ENCODE peak calls at places on chromosomes 4 and X, in seven cellular contexts. H is fibroblast of lung, Q is thoracic aorta, S is WERI-Rb-1, O is cardiac muscle cell, D is lung, V is GM23248. Z is an unnamed sample.

GRCh38 chr4:56004235-56004634 is 55.5 kb downstream of the CEP135 start:
- DNase-seq in O (no peak), Q (no peak), V (no peak), H (no peak), D (no peak), S (no peak), Z (no peak)

GRCh38 chr4:80115368-80116181 is 42.5 kb upstream of the ANTXR2 start:
- DNase-seq in Q (no peak), V (peak; percentile 40), D (no peak), O (no peak), H (peak; percentile 60), S (no peak), Z (no peak)

GRCh38 chr4:89863533-89863932 is 26.6 kb upstream of the SNCA start:
- DNase-seq in H (no peak), Q (no peak), V (no peak), O (no peak), D (no peak), S (no peak), Z (no peak)

GRCh38 chr4:15354790-15355418 is 72.9 kb upstream of the C1QTNF7 start:
- DNase-seq in Q (no peak), S (no peak), D (no peak), O (no peak), V (no peak), H (no peak), Z (no peak)

GRCh38 chrX:123481908-123482873 is 250.7 kb downstream of the THOC2 start:
- DNase-seq in V (peak; percentile 76), H (peak; percentile 73), S (no peak), O (peak; percentile 35), D (no peak), Q (no peak), Z (no peak)

GRCh38 chrX:48003367-48003757 is 427 bp downstream of the ZNF182 start:
- DNase-seq in V (no peak), H (no peak), Q (no peak), S (no peak), D (no peak), O (no peak), Z (no peak)

GRCh38 chr4:65670331-65671031 is at the start of gene EPHA5:
- DNase-seq in S (peak; percentile 92), O (peak; percentile 90), V (peak; percentile 68), D (peak; percentile 30), H (peak; percentile 98), Q (no peak), Z (peak; percentile 94)

GRCh38 chr4:1449833-1450741 is 43.8 kb upstream of the NKX1-1 start:
- DNase-seq in D (no peak), O (no peak), S (no peak), H (no peak), V (no peak), Q (no peak), Z (no peak)

GRCh38 chr4:6200011-6200921 is at the start of gene JAKMIP1:
- DNase-seq in S (peak; percentile 95), V (peak; percentile 43), D (peak; percentile 80), Q (no peak), H (peak; percentile 65), O (peak; percentile 71), Z (peak; percentile 63)

GRCh38 chr4:124641715-124642380 is 70.7 kb downstream of the ANKRD50 start:
- DNase-seq in H (peak; percentile 91), V (peak; percentile 86), Q (no peak), D (no peak), O (peak; percentile 69), S (no peak), Z (peak; percentile 72)

GRCh38 chr4:41442818-41443217 is 95.1 kb upstream of the LIMCH1 start:
- DNase-seq in D (no peak), O (no peak), V (no peak), H (no peak), S (no peak), Q (no peak), Z (no peak)

GRCh38 chrX:24347871-24348270 is 12.6 kb upstream of the SUPT20HL1 start:
- DNase-seq in V (no peak), Q (no peak), H (no peak), D (no peak), S (peak; percentile 55), O (peak; percentile 48), Z (no peak)

GRCh38 chrX:54357414-54358377 is at the start of gene WNK3:
- DNase-seq in D (peak; percentile 51), H (peak; percentile 78), O (peak; percentile 91), V (peak; percentile 66), S (peak; percentile 88), Q (peak; percentile 38), Z (peak; percentile 36)

GRCh38 chr4:181860157-181860556 is 383.0 kb upstream of the TENM3 start:
- DNase-seq in S (no peak), O (peak; percentile 74), D (no peak), H (peak; percentile 90), V (peak; percentile 9), Q (no peak), Z (no peak)

GRCh38 chr4:163755013-163755412 is 260.5 kb downstream of the TMA16 start:
- DNase-seq in V (peak; percentile 13), D (no peak), Q (no peak), H (peak; percentile 23), O (no peak), S (peak; percentile 27), Z (no peak)

DNA sequence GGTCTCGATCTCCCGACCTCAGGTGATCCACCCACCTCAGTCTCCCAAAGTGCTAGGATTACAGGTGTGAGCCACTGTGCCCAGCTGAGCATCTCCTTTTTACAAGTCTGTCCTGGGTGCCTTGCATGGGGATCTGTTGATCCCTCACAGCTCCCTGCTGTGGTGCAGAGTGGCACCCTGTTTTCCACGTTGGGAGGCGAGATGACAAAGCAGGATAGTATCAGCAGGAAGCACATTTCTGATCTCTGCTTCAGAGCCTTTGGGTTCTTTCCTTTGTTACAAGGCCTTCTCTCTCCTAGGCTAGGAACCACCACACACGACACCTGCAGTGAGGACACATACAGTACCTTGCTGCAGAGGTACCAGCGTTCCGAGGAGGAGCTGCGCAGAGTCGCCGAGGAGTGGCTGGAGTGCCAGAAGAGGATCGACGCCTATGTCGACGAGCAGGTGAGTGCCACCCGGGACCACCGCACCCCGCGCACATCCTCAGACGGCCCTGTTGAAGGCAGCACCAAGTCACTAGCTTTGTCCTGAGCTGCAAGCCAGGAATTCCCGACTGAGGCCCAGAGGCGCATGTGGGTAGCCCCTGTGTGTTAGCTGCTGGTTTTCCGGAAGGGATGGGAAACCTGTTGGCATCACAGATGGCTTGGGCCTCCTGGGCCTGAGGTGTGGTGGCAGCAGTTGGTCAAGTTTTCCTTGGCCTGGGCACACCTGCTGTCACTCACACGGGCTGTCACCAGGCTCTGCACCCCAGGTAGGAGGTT is 109.6 kb downstream of the TNIP2 start:
- DNase-seq in H (no peak), D (no peak), V (no peak), Q (no peak), O (no peak), S (peak; percentile 0), Z (no peak)
- H3K4me3 ChIP-seq in H (no peak overlapping the region), D (no peak overlapping the region), V (no peak overlapping the region), Q (no peak overlapping the region), O (no peak overlapping the region), S (no peak overlapping the region), Z (no peak overlapping the region)

GRCh38 chrX:68652327-68652930 is 5.0 kb downstream of the STARD8 start:
- DNase-seq in S (no peak), D (no peak), H (peak; percentile 23), V (peak; percentile 16), Q (no peak), O (no peak), Z (peak; percentile 23)
- H3K9me3 ChIP-seq in S (no peaks in the 10 kb centered on the region), D (no peaks in the 10 kb centered on the region), H (no peaks in the 10 kb centered on the region), V (no peaks in the 10 kb centered on the region), Q (no peaks in the 10 kb centered on the region), O (no peaks in the 10 kb centered on the region), Z (no peaks in the 10 kb centered on the region)

GRCh38 chr4:77358315-77358928 is 201.4 kb downstream of the CCNG2 start:
- DNase-seq in O (peak; percentile 52), Q (no peak), V (peak; percentile 71), D (no peak), H (peak; percentile 8), S (no peak), Z (no peak)
- H3K27me3 ChIP-seq in O (peaks cover 28% of the 10 kb centered on the region), Q (no peaks in the 10 kb centered on the region), V (peaks cover 27% of the 10 kb centered on the region), D (no peaks in the 10 kb centered on the region), H (no peaks in the 10 kb centered on the region), S (no peaks in the 10 kb centered on the region), Z (no peaks in the 10 kb centered on the region)

GRCh38 chrX:9291666-9292065 is 173.2 kb upstream of the TBL1X start:
- DNase-seq in S (no peak), Q (no peak), D (no peak), O (no peak), V (no peak), H (no peak), Z (no peak)
- H3K4me3 ChIP-seq in S (no peak overlapping the region), Q (peak overlapping the region; percentile 33), D (no peak overlapping the region), O (no peak overlapping the region), V (no peak overlapping the region), H (no peak overlapping the region), Z (no peak overlapping the region)

DNA sequence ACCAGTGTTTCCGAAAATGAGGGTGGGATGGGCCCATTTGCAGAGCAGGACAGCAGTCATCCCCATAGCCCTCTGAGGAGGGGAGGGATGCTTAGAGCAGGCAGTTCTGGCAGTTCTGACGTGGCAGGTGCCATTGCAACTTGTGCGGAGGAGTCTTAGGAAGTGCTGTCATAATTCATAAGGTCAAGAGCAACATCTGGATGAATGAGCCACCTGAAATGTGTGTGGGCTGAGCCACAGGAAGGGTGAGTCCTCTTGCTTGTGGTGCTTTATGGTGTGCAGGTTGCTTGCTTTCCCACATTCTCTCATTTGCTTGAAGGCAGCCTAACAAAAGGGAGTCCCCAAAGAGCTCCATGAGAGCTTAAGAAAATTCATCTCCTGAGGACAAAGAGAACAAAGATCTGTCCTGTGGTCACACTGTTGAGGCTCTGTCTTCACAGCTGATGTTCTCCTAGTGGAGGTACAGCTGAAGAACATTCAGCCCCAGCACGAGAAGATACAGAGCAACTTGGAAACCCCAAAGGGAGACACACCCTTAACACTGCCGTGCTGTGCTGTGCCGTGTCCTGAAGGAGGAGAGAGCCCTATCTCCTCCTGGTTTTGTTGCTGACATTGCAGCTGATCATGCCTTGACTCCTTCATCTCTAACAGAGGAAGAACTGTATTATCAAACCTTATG is 60.3 kb downstream of the DLG3 start:
- DNase-seq in D (no peak), H (no peak), O (no peak), S (no peak), Q (no peak), V (no peak), Z (no peak)
- H3K9me3 ChIP-seq in D (no peaks in the 10 kb centered on the region), H (no peaks in the 10 kb centered on the region), O (no peaks in the 10 kb centered on the region), S (no peaks in the 10 kb centered on the region), Q (no peaks in the 10 kb centered on the region), V (no peaks in the 10 kb centered on the region), Z (no peaks in the 10 kb centered on the region)

GRCh38 chrX:41692162-41692749 is 3.5 kb downstream of the GPR34 start:
- DNase-seq in Q (no peak), S (no peak), D (no peak), O (peak; percentile 86), H (peak; percentile 62), V (peak; percentile 40), Z (no peak)
- H3K27me3 ChIP-seq in Q (no peaks in the 10 kb centered on the region), S (peaks cover 3% of the 10 kb centered on the region), D (no peaks in the 10 kb centered on the region), O (no peaks in the 10 kb centered on the region), H (no peaks in the 10 kb centered on the region), V (no peaks in the 10 kb centered on the region), Z (no peaks in the 10 kb centered on the region)